ENCODE peak calls at places on chromosomes 6 and 20, in six cellular contexts. E is PC-3, C is MM.1S, S is HCT116, A is GM23248, Z is OCI-LY7. V is an unnamed sample.

GRCh38 chr6:40298207-40298606 is 289.0 kb downstream of the LRFN2 start:
- DNase-seq in Z (no peak), C (no peak), S (no peak), A (no peak), E (no peak), V (no peak)

GRCh38 chr20:19688031-19688806 is 69.8 kb upstream of the RIN2 start:
- DNase-seq in A (peak; percentile 94), Z (no peak), C (peak; percentile 37), E (peak; percentile 92), S (peak; percentile 34), V (peak; percentile 53)

GRCh38 chr6:148242180-148242579 is 100.5 kb upstream of the SASH1 start:
- DNase-seq in C (no peak), Z (no peak), S (no peak), A (peak; percentile 24), E (no peak), V (no peak)

GRCh38 chr20:50710492-50711063 is 19.2 kb upstream of the RIPOR3 start:
- DNase-seq in E (peak; percentile 72), A (peak; percentile 85), C (no peak), Z (no peak), S (no peak), V (no peak)

GRCh38 chr6:124298682-124299081 is 495.0 kb downstream of the NKAIN2 start:
- DNase-seq in E (no peak), Z (no peak), S (no peak), A (no peak), C (no peak), V (peak; percentile 5)

GRCh38 chr6:34438705-34439104 is 12.8 kb upstream of the RPS10 start:
- DNase-seq in A (no peak), E (no peak), S (no peak), C (no peak), Z (no peak), V (no peak)

GRCh38 chr6:124269733-124270132 is 466.1 kb downstream of the NKAIN2 start:
- DNase-seq in A (no peak), Z (no peak), E (no peak), C (no peak), S (no peak), V (no peak)

GRCh38 chr6:7418238-7418905 is 28.8 kb downstream of the RIOK1 start:
- DNase-seq in E (peak; percentile 58), A (no peak), Z (no peak), S (no peak), C (no peak), V (no peak)

GRCh38 chr20:10075606-10076005 is 40.8 kb downstream of the ANKEF1 start:
- DNase-seq in A (no peak), S (no peak), Z (no peak), E (no peak), C (no peak), V (no peak)

GRCh38 chr6:77466055-77467028 is 3.1 kb upstream of the HTR1B start:
- DNase-seq in A (peak; percentile 77), E (peak; percentile 32), C (peak; percentile 73), S (no peak), Z (no peak), V (peak; percentile 79)

GRCh38 chr20:2004171-2004570 is 10.3 kb upstream of the PDYN start:
- DNase-seq in S (no peak), C (no peak), Z (no peak), A (no peak), E (no peak), V (no peak)

GRCh38 chr20:20373046-20373706 is 5.3 kb downstream of the INSM1 start:
- DNase-seq in E (peak; percentile 16), Z (no peak), S (no peak), C (no peak), A (peak; percentile 77), V (no peak)

GRCh38 chr20:6140947-6141346 is 18.1 kb upstream of the FERMT1 start:
- DNase-seq in C (no peak), Z (peak; percentile 5), E (peak; percentile 34), A (peak; percentile 21), S (no peak), V (peak; percentile 14)

GRCh38 chr6:32081676-32082075 is 27.5 kb downstream of the TNXB start:
- DNase-seq in A (peak; percentile 51), C (no peak), Z (no peak), E (no peak), S (no peak), V (no peak)

GRCh38 chr6:32083812-32084768 is 25.0 kb downstream of the TNXB start:
- DNase-seq in C (no peak), A (no peak), Z (no peak), S (no peak), E (no peak), V (no peak)

GRCh38 chr6:32084780-32085179 is 24.4 kb downstream of the TNXB start:
- DNase-seq in A (peak; percentile 21), S (no peak), C (no peak), Z (no peak), E (no peak), V (no peak)

GRCh38 chr6:32081168-32081624 is 27.9 kb downstream of the TNXB start:
- DNase-seq in Z (no peak), S (no peak), E (peak; percentile 74), A (peak; percentile 97), C (no peak), V (no peak)

DNA sequence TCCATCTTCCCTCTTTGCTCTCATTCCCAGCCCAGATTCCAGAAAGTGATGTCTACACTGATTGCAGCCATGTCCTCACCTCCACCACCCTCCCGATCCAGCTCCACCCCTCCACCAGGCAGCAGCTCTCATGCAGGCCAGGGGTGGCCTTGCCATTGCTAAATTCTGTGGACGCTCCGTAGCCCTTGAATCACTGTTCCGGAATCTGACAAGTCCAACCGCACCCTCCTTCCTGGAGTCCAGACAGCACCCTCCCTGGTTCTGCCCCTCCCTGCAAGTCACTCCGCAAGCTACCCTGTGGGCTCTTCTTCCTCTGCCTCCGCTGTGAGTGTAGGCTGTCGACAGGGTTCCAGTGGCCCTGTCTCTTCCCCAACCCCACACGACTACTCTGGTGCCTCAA is 26.2 kb downstream of the TNXB start:
- DNase-seq in Z (no peak), C (no peak), A (peak; percentile 99), E (peak; percentile 96), S (no peak), V (no peak)
- TF ChIP-seq EZH2phosphoT487 in Z (no peak), C (no peak), A (no peak), E (no peak), S (no peak), V (no peak)

GRCh38 chr20:59643616-59644061 is 39.3 kb downstream of the PHACTR3 start:
- DNase-seq in Z (no peak), A (no peak), S (no peak), C (no peak), E (no peak), V (no peak)
- TF ChIP-seq EZH2phosphoT487 in Z (no peak), A (no peak), S (no peak), C (no peak), E (no peak), V (no peak)

GRCh38 chr6:170069611-170070010 is 221.3 kb downstream of the DLL1 start:
- DNase-seq in A (no peak), C (no peak), S (no peak), Z (no peak), E (no peak), V (no peak)
- TF ChIP-seq EZH2phosphoT487 in A (no peak), C (no peak), S (no peak), Z (no peak), E (no peak), V (no peak)

GRCh38 chr6:39280247-39280731 is 33.9 kb downstream of the KCNK17 start:
- DNase-seq in Z (no peak), C (no peak), S (peak; percentile 69), A (peak; percentile 64), E (peak; percentile 86), V (no peak)
- TF ChIP-seq EZH2phosphoT487 in Z (no peak), C (no peak), S (no peak), A (no peak), E (no peak), V (no peak)

GRCh38 chr6:44624226-44624625 is 236.7 kb downstream of the CDC5L start:
- DNase-seq in S (no peak), Z (no peak), C (no peak), A (no peak), E (no peak), V (no peak)
- TF ChIP-seq EZH2phosphoT487 in S (no peak), Z (no peak), C (no peak), A (no peak), E (no peak), V (no peak)

DNA sequence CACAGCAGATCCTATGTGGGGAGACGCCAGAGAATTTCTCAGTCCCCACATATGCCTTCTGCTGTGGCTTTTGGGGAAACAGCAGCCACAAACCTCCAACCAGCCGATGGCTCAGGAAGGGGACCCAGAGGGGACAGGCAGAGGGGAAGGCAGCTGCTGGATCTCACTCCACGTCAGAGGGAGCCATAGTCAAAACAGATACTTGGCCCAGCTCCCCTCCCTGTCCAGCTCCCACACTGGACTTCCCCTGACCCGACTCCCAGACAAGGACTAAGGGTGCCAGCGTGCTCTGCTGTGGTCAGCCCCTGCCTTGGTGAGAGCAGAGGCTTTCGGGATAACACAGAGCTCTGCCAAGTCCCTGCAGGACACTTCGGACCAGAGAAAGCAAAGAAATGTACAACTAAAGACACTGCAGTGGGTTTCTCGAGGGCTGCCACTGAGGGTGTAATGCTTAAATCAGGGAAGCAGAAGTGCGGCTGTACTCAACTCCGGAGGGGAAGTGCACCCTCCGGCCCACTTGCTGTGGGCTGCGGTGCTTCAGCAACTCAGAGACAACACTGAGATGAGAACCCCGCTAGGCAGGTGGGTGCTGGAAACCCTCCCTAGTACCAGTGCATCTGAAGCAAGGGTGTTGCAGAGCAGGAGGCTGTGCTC is 47.2 kb downstream of the RRBP1 start:
- DNase-seq in Z (no peak), C (no peak), A (no peak), E (no peak), S (no peak), V (no peak)
- TF ChIP-seq EZH2phosphoT487 in Z (no peak), C (no peak), A (no peak), E (no peak), S (no peak), V (no peak)